ENCODE peak calls at places on chromosomes 12 and 14, in nine cellular contexts. I is neural crest cell; F is fibroblast of lung; P is A549; C is GM10248; A is activated CD8-positive, alpha-beta T cell treated with anti-CD3 and anti-CD28 coated beads for 36 hours; K is Peyer's patch; H is WTC11; O is HFF-Myc. B is an unnamed sample.

GRCh38 chr12:1117371-1117770 is 126.3 kb downstream of the ERC1 start:
- DNase-seq in P (peak), F (peak), H (no peak), I (no peak), K (no peak), O (no peak), C (no peak), A (no peak), B (no peak)

GRCh38 chr12:30138483-30138882 is 354.7 kb upstream of the TMTC1 start:
- DNase-seq in I (no peak), C (no peak), P (no peak), A (no peak), H (no peak), K (no peak), O (no peak), F (no peak), B (no peak)

GRCh38 chr12:107612508-107612907 is 73.1 kb upstream of the PWP1 start:
- DNase-seq in K (no peak), O (no peak), H (no peak), P (no peak), F (peak), I (no peak), A (no peak), C (no peak), B (no peak)

GRCh38 chr12:25130741-25131188 is 64.2 kb downstream of the DNAI7 start:
- DNase-seq in I (no peak), H (no peak), K (no peak), F (peak), P (peak), O (no peak), A (no peak), C (peak), B (peak)

GRCh38 chr14:74841230-74842207 is 34.4 kb downstream of the PROX2 start:
- DNase-seq in H (no peak), I (no peak), F (no peak), P (no peak), C (peak), O (no peak), A (peak), K (peak), B (peak)

GRCh38 chr12:50240096-50240791 is 43.1 kb downstream of the LIMA1 start:
- DNase-seq in K (no peak), P (no peak), F (no peak), C (no peak), I (no peak), H (no peak), A (no peak), O (no peak), B (no peak)

GRCh38 chr12:110741795-110742717 is 635 bp downstream of the PPP1CC start:
- DNase-seq in A (peak), I (no peak), H (peak), P (peak), O (no peak), K (no peak), C (no peak), F (peak), B (peak)

GRCh38 chr14:53793790-53794560 is 162.7 kb downstream of the BMP4 start:
- DNase-seq in I (no peak), C (no peak), O (no peak), F (peak), A (no peak), H (no peak), P (peak), K (no peak), B (no peak)

GRCh38 chr12:69057742-69058141 is 124.8 kb upstream of the CPM start:
- DNase-seq in K (no peak), A (no peak), H (no peak), I (no peak), F (no peak), O (no peak), P (no peak), C (no peak), B (no peak)

GRCh38 chr12:120767071-120768024 is 41.7 kb downstream of the ACADS start:
- DNase-seq in A (no peak), I (no peak), K (no peak), F (no peak), C (peak), P (no peak), H (no peak), O (no peak), B (peak)

GRCh38 chr12:129110575-129110974 is 257.3 kb downstream of the GLT1D1 start:
- DNase-seq in C (no peak), A (no peak), H (no peak), K (no peak), I (no peak), F (no peak), P (no peak), O (no peak), B (no peak)

GRCh38 chr12:21697829-21698630 is 40.4 kb upstream of the LDHB start:
- DNase-seq in H (no peak), I (no peak), K (no peak), A (no peak), F (peak), O (peak), P (peak), C (no peak), B (peak)

GRCh38 chr12:57514720-57515467 is 5.4 kb downstream of the DDIT3 start:
- DNase-seq in I (no peak), O (no peak), H (no peak), P (no peak), C (no peak), F (no peak), K (no peak), A (no peak), B (no peak)

GRCh38 chr14:30214456-30215090 is 286.9 kb upstream of the PRKD1 start:
- DNase-seq in P (peak), F (peak), O (peak), H (no peak), C (peak), A (no peak), I (peak), K (no peak), B (peak)

GRCh38 chr12:74317741-74318140 is 219.9 kb upstream of the ATXN7L3B start:
- DNase-seq in F (no peak), C (no peak), H (no peak), O (no peak), I (no peak), K (no peak), A (no peak), P (no peak), B (no peak)

GRCh38 chr12:74321381-74321780 is 216.3 kb upstream of the ATXN7L3B start:
- DNase-seq in A (no peak), K (no peak), I (no peak), C (no peak), P (no peak), O (no peak), F (no peak), H (no peak), B (no peak)

GRCh38 chr12:74322792-74323191 is 214.8 kb upstream of the ATXN7L3B start:
- DNase-seq in K (no peak), O (no peak), F (no peak), I (no peak), P (no peak), C (no peak), H (no peak), A (no peak), B (no peak)

DNA sequence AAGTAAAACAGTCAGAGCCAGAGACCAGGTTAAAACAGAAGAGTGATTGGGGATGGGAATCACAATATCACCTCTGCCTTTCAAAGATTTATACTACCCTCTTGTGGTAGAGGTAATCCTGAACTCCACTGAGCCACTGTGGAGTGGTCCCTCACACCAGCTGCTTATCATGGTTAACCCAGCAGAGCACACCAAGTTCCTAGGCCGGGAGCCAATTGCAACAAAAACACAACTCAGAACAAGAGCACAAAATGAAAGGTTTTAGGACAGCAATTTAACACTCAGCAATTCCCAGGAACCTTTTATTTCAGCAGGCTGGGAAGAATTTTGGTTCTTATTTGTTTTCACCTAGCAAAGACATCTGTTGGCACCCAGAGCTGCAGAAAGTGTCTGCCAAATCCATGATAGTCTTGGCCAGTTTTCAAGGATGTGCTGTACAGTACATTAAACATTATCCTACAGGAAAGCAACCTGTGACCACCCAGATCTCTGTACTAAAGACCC is 220.5 kb upstream of the ATXN7L3B start:
- DNase-seq in I (no peak), A (no peak), C (no peak), O (no peak), H (no peak), K (no peak), P (peak), F (peak), B (no peak)
- TF ChIP-seq CTCF in I (peak), A (no peak), C (no peak), O (no peak), H (peak), K (no peak), P (peak), F (peak), B (peak)

DNA sequence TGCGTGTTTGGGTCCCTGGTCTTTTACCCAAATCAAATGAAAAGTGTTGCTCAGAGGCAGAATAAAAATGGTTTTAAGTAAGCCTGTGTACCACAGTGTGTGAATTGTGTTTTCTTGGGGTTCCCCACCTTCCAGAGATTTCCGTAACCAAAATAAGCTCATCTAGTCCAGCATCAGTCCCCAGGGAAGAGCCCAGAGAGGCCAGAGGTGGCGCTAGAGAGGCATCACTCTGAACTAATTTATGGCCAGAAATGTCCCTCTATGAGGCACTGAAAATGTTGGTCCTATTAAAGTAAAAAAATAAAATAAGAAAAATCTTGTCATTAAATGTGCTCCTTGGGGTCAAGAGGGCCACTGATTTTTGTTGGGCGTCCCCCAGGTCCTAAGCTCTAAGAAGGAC is 24.9 kb upstream of the PRKAB1 start:
- DNase-seq in C (no peak), I (no peak), F (no peak), K (no peak), A (no peak), O (no peak), H (peak), P (no peak), B (no peak)
- TF ChIP-seq CTCF in C (peak), I (peak), F (peak), K (no peak), A (peak), O (peak), H (peak), P (no peak), B (no peak)

GRCh38 chr14:43540948-43541347 is 966.1 kb downstream of the FSCB start:
- DNase-seq in P (peak), K (no peak), C (no peak), H (peak), I (no peak), A (no peak), O (no peak), F (no peak), B (no peak)
- TF ChIP-seq CTCF in P (no peak), K (no peak), C (no peak), H (peak), I (peak), A (no peak), O (no peak), F (no peak), B (no peak)

GRCh38 chr14:104156142-104156541 is 17.8 kb downstream of the KIF26A start:
- DNase-seq in K (no peak), F (no peak), P (no peak), I (no peak), C (no peak), O (no peak), H (no peak), A (no peak), B (no peak)

GRCh38 chr14:104159990-104160389 is 21.6 kb downstream of the KIF26A start:
- DNase-seq in A (no peak), I (no peak), K (no peak), H (no peak), C (no peak), O (no peak), P (no peak), F (no peak), B (no peak)

GRCh38 chr14:104155513-104155912 is 17.1 kb downstream of the KIF26A start:
- DNase-seq in O (no peak), A (no peak), I (no peak), K (no peak), P (no peak), C (no peak), F (no peak), H (no peak), B (no peak)

GRCh38 chr14:104158827-104159798 is 20.7 kb downstream of the KIF26A start:
- DNase-seq in I (no peak), H (no peak), C (no peak), F (no peak), A (no peak), K (no peak), P (no peak), O (no peak), B (no peak)

DNA sequence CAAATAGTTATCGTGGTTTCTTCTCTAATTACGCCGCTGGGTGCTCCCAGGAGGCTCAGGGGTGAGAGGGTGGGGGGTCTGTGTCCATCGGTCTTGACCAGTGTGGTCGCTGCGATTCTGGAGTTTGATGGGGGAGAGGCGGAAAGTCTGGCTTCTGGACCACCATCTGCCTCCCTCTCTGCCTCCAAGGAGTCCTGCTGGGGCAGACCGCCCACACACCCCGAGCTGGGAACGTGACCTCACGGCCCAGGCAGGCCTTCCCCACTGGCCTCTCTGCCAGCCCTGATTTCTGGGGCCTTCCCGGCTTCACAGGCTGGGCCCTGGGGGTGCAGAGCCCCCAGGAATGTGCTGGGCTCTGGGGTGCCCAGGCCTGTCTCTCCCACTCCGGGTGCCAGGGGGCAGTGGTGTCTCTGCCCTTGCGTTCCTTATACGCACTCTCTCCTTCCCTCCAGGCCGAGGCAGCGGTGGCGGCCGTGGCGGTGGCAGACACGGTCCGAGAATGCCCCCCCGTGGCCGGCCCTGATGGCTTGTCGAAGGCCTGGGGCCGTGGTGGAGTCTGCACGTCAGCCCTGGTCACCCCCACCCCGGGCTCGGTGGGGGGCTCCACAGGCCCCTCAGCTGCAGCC is 19.0 kb downstream of the KIF26A start:
- DNase-seq in F (no peak), P (no peak), H (peak), O (no peak), I (no peak), K (no peak), A (no peak), C (no peak), B (no peak)
- TF ChIP-seq CTCF in F (no peak), P (no peak), H (no peak), O (peak), I (peak), K (no peak), A (no peak), C (no peak), B (no peak)

DNA sequence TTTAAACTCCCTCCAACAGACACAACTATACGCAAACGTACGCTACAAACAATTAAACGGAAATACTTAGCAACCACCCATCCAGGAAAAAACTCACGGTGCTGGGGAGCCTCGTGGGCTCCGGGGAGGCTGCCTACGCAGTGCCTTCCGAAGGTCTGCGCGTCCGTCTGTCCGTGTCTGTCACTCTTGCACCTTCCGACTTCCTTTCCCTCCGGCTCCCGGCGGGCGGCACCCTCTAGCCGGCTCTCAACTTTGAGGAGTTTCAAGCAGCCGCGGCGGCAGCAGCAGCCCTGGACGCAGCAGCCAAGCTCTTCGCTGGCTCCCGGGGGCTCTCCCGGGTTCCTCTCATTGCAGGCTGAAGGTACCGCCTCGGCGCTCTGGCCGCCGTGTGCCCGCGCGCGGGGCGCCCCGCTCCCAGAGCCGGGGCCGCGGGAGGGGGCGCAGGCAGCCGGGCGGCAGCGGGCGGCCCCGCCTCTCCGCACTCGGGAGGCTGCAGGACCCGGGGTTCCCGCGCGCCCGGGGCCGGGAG is at the start of gene PCED1B:
- DNase-seq in I (peak), F (peak), O (no peak), K (peak), P (peak), A (peak), H (peak), C (peak), B (peak)
- TF ChIP-seq CTCF in I (no peak), F (peak), O (peak), K (no peak), P (no peak), A (no peak), H (no peak), C (peak), B (peak)

B was measured in GM13976.